ENCODE peak calls at places on chromosomes 3 and 15, in four cellular contexts. S is GM12878, D is H1, O is HepG2. G is an unnamed sample. For H3K4me1, the result is how much of the 10 kb centered on the place peaks cover.

GRCh38 chr3:125406070-125406469 is 30.9 kb upstream of the ZNF148 start:
- DNase-seq in S (no peak), D (no peak), O (no peak), G (no peak)

GRCh38 chr3:109073116-109073515 is 44.8 kb downstream of the MORC1 start:
- DNase-seq in O (no peak), S (no peak), D (no peak), G (no peak)

GRCh38 chr3:10753964-10754363 is 62.1 kb upstream of the SLC6A11 start:
- DNase-seq in S (no peak), O (peak), D (peak), G (peak)

GRCh38 chr3:171646357-171647133 is 163.7 kb downstream of the PLD1 start:
- DNase-seq in O (peak), S (no peak), D (no peak), G (peak)

GRCh38 chr15:84924074-84924700 is 39.7 kb downstream of the SLC28A1 start:
- DNase-seq in S (no peak), D (no peak), O (no peak), G (no peak)

GRCh38 chr15:67832031-67832551 is 6.8 kb downstream of the SKOR1 start:
- DNase-seq in S (no peak), O (no peak), D (peak), G (no peak)

GRCh38 chr3:70811880-70812279 is 499.4 kb upstream of the MDFIC2 start:
- DNase-seq in S (no peak), D (no peak), O (no peak), G (no peak)

GRCh38 chr3:123028233-123028828 is 768 bp upstream of the SEMA5B start:
- DNase-seq in O (peak), S (no peak), D (no peak), G (peak)

GRCh38 chr15:29570931-29571727 is 251.1 kb downstream of the TJP1 start:
- DNase-seq in D (peak), O (no peak), S (no peak), G (peak)

GRCh38 chr15:31145271-31145911 is 43.9 kb upstream of the TRPM1 start:
- DNase-seq in O (peak), D (no peak), S (no peak), G (no peak)

GRCh38 chr3:126034481-126035361 is 49.2 kb downstream of the SLC41A3 start:
- DNase-seq in D (peak), S (no peak), O (no peak), G (no peak)

GRCh38 chr3:144085964-144086363 is 114.3 kb downstream of the DIPK2A start:
- DNase-seq in D (no peak), O (no peak), S (no peak), G (no peak)

GRCh38 chr3:169846458-169847193 is 23.1 kb downstream of the LRRC31 start:
- DNase-seq in D (peak), S (peak), O (no peak), G (no peak)

GRCh38 chr15:24954783-24955548 is at the start of the genes SNRPN and SNURF:
- DNase-seq in O (peak), S (peak), D (peak), G (peak)

GRCh38 chr15:57213783-57214366 is 162.4 kb upstream of the CGNL1 start:
- DNase-seq in O (peak), S (no peak), D (no peak), G (no peak)

GRCh38 chr15:57217716-57218598 is 158.3 kb upstream of the CGNL1 start:
- DNase-seq in O (no peak), D (no peak), S (no peak), G (no peak)

GRCh38 chr15:57215371-57215770 is 160.9 kb upstream of the CGNL1 start:
- DNase-seq in D (no peak), S (no peak), O (no peak), G (no peak)

GRCh38 chr15:57218826-57219576 is 157.3 kb upstream of the CGNL1 start:
- DNase-seq in S (no peak), O (no peak), D (no peak), G (no peak)

DNA sequence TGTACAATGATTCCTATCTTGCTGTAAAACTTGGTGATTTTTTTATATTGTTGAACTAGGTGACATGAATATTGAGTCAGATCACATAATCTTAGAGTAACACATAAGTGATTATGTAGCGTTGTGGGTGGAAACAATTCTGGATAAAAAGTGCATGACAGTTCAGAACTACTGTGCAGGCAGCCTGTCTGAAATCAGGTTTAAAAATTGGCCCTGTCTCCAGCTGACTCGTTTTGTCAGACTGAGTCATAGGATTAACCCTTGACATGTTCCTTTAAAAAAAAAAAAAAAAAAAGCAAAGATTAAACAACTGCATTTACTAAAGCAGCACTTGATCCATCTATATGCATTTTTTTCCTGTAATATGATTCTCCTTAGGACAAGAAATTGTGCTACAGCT is 160.0 kb upstream of the CGNL1 start:
- DNase-seq in D (no peak), O (no peak), S (no peak), G (no peak)
- H3K4me1 ChIP-seq in D (under half), O (under half), S (under half), G (under half)

DNA sequence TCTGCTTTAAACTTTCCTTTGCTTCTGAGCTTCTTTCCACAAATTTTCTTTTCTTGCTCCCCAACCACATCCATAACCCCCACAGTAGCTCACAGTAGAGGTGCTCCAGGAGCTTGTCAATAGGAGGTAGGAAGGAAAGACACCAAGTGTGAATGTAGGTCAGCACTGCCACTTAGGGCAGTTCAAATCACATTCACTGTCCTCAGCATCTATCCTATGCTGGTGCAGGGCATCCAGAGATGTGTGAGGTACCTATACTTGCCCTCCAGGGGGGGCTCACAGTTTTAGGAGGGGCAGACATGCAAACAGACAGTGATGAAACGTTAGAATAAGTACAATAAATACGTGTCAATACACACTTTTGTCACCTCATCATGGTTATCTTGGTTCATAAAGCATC is 1.5 kb upstream of the SPSB4 start:
- DNase-seq in D (no peak), O (no peak), S (no peak), G (no peak)
- TF ChIP-seq SUZ12 in D (no peak), O (no peak), S (no peak), G (no peak)

GRCh38 chr15:77168616-77169015 is 97.7 kb upstream of the TSPAN3 start:
- DNase-seq in S (no peak), D (no peak), O (no peak), G (no peak)

GRCh38 chr15:77168211-77168610 is 97.3 kb upstream of the TSPAN3 start:
- DNase-seq in O (no peak), D (no peak), S (no peak), G (no peak)

GRCh38 chr15:77160562-77161481 is 89.9 kb upstream of the TSPAN3 start:
- DNase-seq in D (no peak), S (no peak), O (peak), G (no peak)

GRCh38 chr15:77162872-77163633 is 92.1 kb upstream of the TSPAN3 start:
- DNase-seq in D (no peak), O (no peak), S (no peak), G (no peak)

GRCh38 chr15:77163806-77164384 is 93.0 kb upstream of the TSPAN3 start:
- DNase-seq in S (no peak), O (no peak), D (no peak), G (no peak)
- TF ChIP-seq ZNF274 in S (no peak), O (no peak), D (no peak), G (no peak)

DNA sequence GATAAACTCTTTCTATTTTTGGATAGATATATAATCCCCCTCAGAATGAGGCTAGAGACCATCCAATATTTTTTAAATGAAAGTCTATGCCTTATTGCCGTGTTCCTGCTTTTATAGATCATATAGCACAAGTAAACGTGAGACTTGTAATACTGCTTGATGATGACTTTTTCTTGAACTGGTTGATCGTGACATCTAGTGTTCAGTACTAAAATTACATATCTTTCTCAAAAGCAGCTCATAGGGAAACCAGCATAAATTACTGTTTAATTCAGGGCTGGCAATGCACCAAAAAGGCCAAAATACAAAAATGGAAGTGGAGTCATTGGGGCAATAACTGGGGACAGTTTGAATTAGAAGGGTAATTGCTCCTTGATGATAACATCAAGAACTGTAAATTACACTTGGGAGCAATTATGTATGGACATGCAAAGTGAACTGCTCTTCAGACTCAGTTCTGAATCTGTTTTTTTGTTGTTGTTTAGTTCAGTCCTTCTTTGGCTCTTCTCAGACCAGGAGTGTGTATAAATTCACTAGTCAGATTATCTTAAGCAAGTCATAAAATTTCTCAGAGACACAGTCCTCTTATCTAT is 325.3 kb downstream of the THSD4 start:
- DNase-seq in S (peak), D (no peak), O (peak), G (peak)
- H3K4me1 ChIP-seq in S (under half), D (under half), O (under half), G (under half)

GRCh38 chr3:12138044-12138443 is 20.7 kb downstream of the TIMP4 start:
- DNase-seq in O (no peak), S (no peak), D (no peak), G (no peak)
- TF ChIP-seq SUZ12 in O (no peak), S (no peak), D (no peak), G (no peak)

GRCh38 chr3:114624676-114625181 is 330.9 kb downstream of the TIGIT start:
- DNase-seq in O (peak), S (no peak), D (no peak), G (no peak)
- TF ChIP-seq ZNF274 in O (no peak), S (no peak), D (no peak), G (no peak)

G was measured in NT2/D1.